ENCODE peak calls at places on chromosomes 6 and 20, in seven cellular contexts. One of them, this sample, is unnamed.

GRCh38 chr6:151576658-151577057 is 82.8 kb downstream of the CCDC170 start:
- DNase-seq in uterus: no peak
- DNase-seq in CD4-positive, CD25-positive, alpha-beta regulatory T cell: no peak
- DNase-seq in sigmoid colon: no peak
- DNase-seq in spleen: no peak
- DNase-seq in AG04450: no peak
- DNase-seq in right atrium auricular region: no peak
- DNase-seq in this sample: no peak

GRCh38 chr6:40620546-40620945 is 33.4 kb upstream of the LRFN2 start:
- DNase-seq in sigmoid colon: no peak
- DNase-seq in uterus: no peak
- DNase-seq in spleen: no peak
- DNase-seq in CD4-positive, CD25-positive, alpha-beta regulatory T cell: no peak
- DNase-seq in AG04450: no peak
- DNase-seq in right atrium auricular region: no peak
- DNase-seq in this sample: no peak

GRCh38 chr6:158060447-158061360 is 79.0 kb downstream of the SYNJ2 start:
- DNase-seq in right atrium auricular region: peak
- DNase-seq in sigmoid colon: peak
- DNase-seq in uterus: peak
- DNase-seq in AG04450: peak
- DNase-seq in spleen: peak
- DNase-seq in CD4-positive, CD25-positive, alpha-beta regulatory T cell: peak
- DNase-seq in this sample: no peak

GRCh38 chr6:169188051-169188863 is 65.4 kb downstream of the THBS2 start:
- DNase-seq in CD4-positive, CD25-positive, alpha-beta regulatory T cell: peak
- DNase-seq in AG04450: peak
- DNase-seq in spleen: no peak
- DNase-seq in sigmoid colon: no peak
- DNase-seq in uterus: no peak
- DNase-seq in right atrium auricular region: no peak
- DNase-seq in this sample: no peak

GRCh38 chr6:33706136-33706725 is 5.3 kb downstream of the UQCC2 start:
- DNase-seq in AG04450: no peak
- DNase-seq in right atrium auricular region: no peak
- DNase-seq in uterus: no peak
- DNase-seq in CD4-positive, CD25-positive, alpha-beta regulatory T cell: no peak
- DNase-seq in sigmoid colon: peak
- DNase-seq in spleen: peak
- DNase-seq in this sample: no peak

GRCh38 chr6:148431413-148431812 is 88.8 kb downstream of the SASH1 start:
- DNase-seq in AG04450: no peak
- DNase-seq in sigmoid colon: no peak
- DNase-seq in CD4-positive, CD25-positive, alpha-beta regulatory T cell: no peak
- DNase-seq in right atrium auricular region: no peak
- DNase-seq in uterus: no peak
- DNase-seq in spleen: no peak
- DNase-seq in this sample: no peak

GRCh38 chr6:140475086-140475485 is 1100.6 kb upstream of the CITED2 start:
- DNase-seq in right atrium auricular region: no peak
- DNase-seq in sigmoid colon: no peak
- DNase-seq in AG04450: no peak
- DNase-seq in spleen: no peak
- DNase-seq in CD4-positive, CD25-positive, alpha-beta regulatory T cell: no peak
- DNase-seq in uterus: no peak
- DNase-seq in this sample: no peak

GRCh38 chr6:112396221-112396620 is 49.1 kb downstream of the RFPL4B start:
- DNase-seq in right atrium auricular region: no peak
- DNase-seq in uterus: no peak
- DNase-seq in spleen: no peak
- DNase-seq in sigmoid colon: no peak
- DNase-seq in AG04450: no peak
- DNase-seq in CD4-positive, CD25-positive, alpha-beta regulatory T cell: no peak
- DNase-seq in this sample: no peak

GRCh38 chr20:42567409-42567808 is 622.3 kb downstream of the PTPRT start:
- DNase-seq in AG04450: no peak
- DNase-seq in right atrium auricular region: no peak
- DNase-seq in sigmoid colon: no peak
- DNase-seq in spleen: no peak
- DNase-seq in CD4-positive, CD25-positive, alpha-beta regulatory T cell: no peak
- DNase-seq in uterus: no peak
- DNase-seq in this sample: no peak

GRCh38 chr6:144150673-144151009 is 324 bp downstream of the STX11 start:
- DNase-seq in spleen: peak
- DNase-seq in AG04450: no peak
- DNase-seq in right atrium auricular region: no peak
- DNase-seq in sigmoid colon: no peak
- DNase-seq in uterus: no peak
- DNase-seq in CD4-positive, CD25-positive, alpha-beta regulatory T cell: peak
- DNase-seq in this sample: no peak
- H3K27ac ChIP-seq in spleen: peak
- H3K27ac ChIP-seq in AG04450: no peak
- H3K27ac ChIP-seq in right atrium auricular region: peak
- H3K27ac ChIP-seq in sigmoid colon: peak
- H3K27ac ChIP-seq in uterus: peak
- H3K27ac ChIP-seq in CD4-positive, CD25-positive, alpha-beta regulatory T cell: peak
- H3K27ac ChIP-seq in this sample: no peak

DNA sequence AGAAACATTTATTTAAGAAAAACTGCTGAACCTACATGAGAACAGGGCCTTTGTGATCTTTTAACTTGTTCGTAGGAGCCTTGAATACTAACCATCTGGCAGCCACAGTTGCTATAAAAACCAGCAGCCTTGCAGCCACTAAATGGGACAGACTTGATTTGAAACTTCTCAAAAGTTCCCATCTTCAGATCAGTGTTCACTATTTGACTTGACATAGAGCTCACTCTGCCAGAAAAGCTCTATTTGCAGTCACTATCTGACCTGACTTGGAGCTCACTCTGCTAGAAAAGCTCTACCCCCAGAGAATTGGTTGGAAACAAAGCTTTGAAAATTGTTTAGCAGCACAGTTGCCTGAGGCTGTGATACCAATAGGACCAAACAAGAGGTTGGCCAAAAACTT is 119.3 kb upstream of the F13A1 start:
- DNase-seq in CD4-positive, CD25-positive, alpha-beta regulatory T cell: no peak
- DNase-seq in AG04450: no peak
- DNase-seq in spleen: no peak
- DNase-seq in right atrium auricular region: no peak
- DNase-seq in sigmoid colon: no peak
- DNase-seq in uterus: no peak
- DNase-seq in this sample: no peak
- H3K27ac ChIP-seq in CD4-positive, CD25-positive, alpha-beta regulatory T cell: no peak
- H3K27ac ChIP-seq in AG04450: no peak
- H3K27ac ChIP-seq in spleen: no peak
- H3K27ac ChIP-seq in right atrium auricular region: no peak
- H3K27ac ChIP-seq in sigmoid colon: no peak
- H3K27ac ChIP-seq in uterus: no peak
- H3K27ac ChIP-seq in this sample: no peak

GRCh38 chr20:50425076-50425475 is 85.1 kb upstream of the PTPN1 start:
- DNase-seq in AG04450: no peak
- DNase-seq in right atrium auricular region: no peak
- DNase-seq in spleen: no peak
- DNase-seq in CD4-positive, CD25-positive, alpha-beta regulatory T cell: no peak
- DNase-seq in uterus: no peak
- DNase-seq in sigmoid colon: no peak
- DNase-seq in this sample: no peak

GRCh38 chr20:50428463-50428828 is 81.7 kb upstream of the PTPN1 start:
- DNase-seq in uterus: no peak
- DNase-seq in CD4-positive, CD25-positive, alpha-beta regulatory T cell: no peak
- DNase-seq in spleen: no peak
- DNase-seq in sigmoid colon: no peak
- DNase-seq in AG04450: no peak
- DNase-seq in right atrium auricular region: no peak
- DNase-seq in this sample: no peak

GRCh38 chr20:50426865-50427739 is 83.1 kb upstream of the PTPN1 start:
- DNase-seq in AG04450: no peak
- DNase-seq in sigmoid colon: no peak
- DNase-seq in right atrium auricular region: no peak
- DNase-seq in spleen: no peak
- DNase-seq in CD4-positive, CD25-positive, alpha-beta regulatory T cell: no peak
- DNase-seq in uterus: no peak
- DNase-seq in this sample: no peak

GRCh38 chr20:50429412-50429811 is 80.8 kb upstream of the PTPN1 start:
- DNase-seq in right atrium auricular region: no peak
- DNase-seq in CD4-positive, CD25-positive, alpha-beta regulatory T cell: no peak
- DNase-seq in uterus: no peak
- DNase-seq in spleen: no peak
- DNase-seq in sigmoid colon: no peak
- DNase-seq in AG04450: no peak
- DNase-seq in this sample: no peak

GRCh38 chr20:50427740-50428462 is 82.3 kb upstream of the PTPN1 start:
- DNase-seq in uterus: peak
- DNase-seq in CD4-positive, CD25-positive, alpha-beta regulatory T cell: no peak
- DNase-seq in right atrium auricular region: peak
- DNase-seq in sigmoid colon: peak
- DNase-seq in AG04450: no peak
- DNase-seq in spleen: no peak
- DNase-seq in this sample: no peak
- H3K27ac ChIP-seq in uterus: peak
- H3K27ac ChIP-seq in CD4-positive, CD25-positive, alpha-beta regulatory T cell: no peak
- H3K27ac ChIP-seq in right atrium auricular region: peak
- H3K27ac ChIP-seq in sigmoid colon: no peak
- H3K27ac ChIP-seq in AG04450: no peak
- H3K27ac ChIP-seq in spleen: no peak
- H3K27ac ChIP-seq in this sample: no peak

GRCh38 chr6:89690944-89691324 is 52.4 kb upstream of the LYRM2 start:
- DNase-seq in right atrium auricular region: no peak
- DNase-seq in uterus: no peak
- DNase-seq in sigmoid colon: no peak
- DNase-seq in AG04450: no peak
- DNase-seq in spleen: no peak
- DNase-seq in CD4-positive, CD25-positive, alpha-beta regulatory T cell: peak
- DNase-seq in this sample: no peak
- H3K27ac ChIP-seq in right atrium auricular region: no peak
- H3K27ac ChIP-seq in uterus: no peak
- H3K27ac ChIP-seq in sigmoid colon: no peak
- H3K27ac ChIP-seq in AG04450: no peak
- H3K27ac ChIP-seq in spleen: no peak
- H3K27ac ChIP-seq in CD4-positive, CD25-positive, alpha-beta regulatory T cell: no peak
- H3K27ac ChIP-seq in this sample: peak

DNA sequence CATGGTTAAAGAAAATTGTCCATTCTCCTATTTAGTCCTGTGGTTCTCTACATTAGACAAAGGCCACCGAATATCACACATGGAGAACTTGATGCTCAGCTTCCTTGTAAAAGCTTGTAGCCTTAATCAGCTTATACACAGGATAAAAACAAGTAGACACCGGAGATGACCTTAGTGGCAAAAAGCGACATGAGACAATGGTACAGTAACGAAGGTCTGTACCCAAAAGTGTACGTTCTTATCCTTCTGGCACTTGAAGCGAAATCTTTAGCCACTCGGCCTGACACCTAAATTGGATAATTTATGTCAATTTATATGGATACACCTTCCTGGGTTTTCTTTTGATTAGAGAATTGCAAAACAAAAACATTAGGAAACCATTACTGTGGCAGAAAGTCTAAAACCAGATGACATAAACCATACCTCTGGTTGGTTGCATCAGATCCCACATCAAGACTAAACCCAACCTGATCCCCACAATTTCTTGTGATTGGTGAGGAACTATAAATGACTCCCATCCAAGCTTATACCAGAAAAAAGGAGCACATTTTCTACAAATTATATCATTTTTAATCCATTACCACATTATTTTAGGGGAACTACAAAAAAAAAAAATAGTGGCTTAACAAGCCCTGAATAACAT is 6.1 kb downstream of the RBM39 start:
- DNase-seq in sigmoid colon: no peak
- DNase-seq in uterus: no peak
- DNase-seq in right atrium auricular region: no peak
- DNase-seq in AG04450: no peak
- DNase-seq in CD4-positive, CD25-positive, alpha-beta regulatory T cell: no peak
- DNase-seq in spleen: no peak
- DNase-seq in this sample: no peak
- H3K27ac ChIP-seq in sigmoid colon: peak
- H3K27ac ChIP-seq in uterus: no peak
- H3K27ac ChIP-seq in right atrium auricular region: no peak
- H3K27ac ChIP-seq in AG04450: no peak
- H3K27ac ChIP-seq in CD4-positive, CD25-positive, alpha-beta regulatory T cell: peak
- H3K27ac ChIP-seq in spleen: no peak
- H3K27ac ChIP-seq in this sample: no peak

GRCh38 chr6:43667245-43668150 is 20.1 kb downstream of the MRPS18A start:
- DNase-seq in right atrium auricular region: peak
- DNase-seq in AG04450: no peak
- DNase-seq in CD4-positive, CD25-positive, alpha-beta regulatory T cell: peak
- DNase-seq in spleen: peak
- DNase-seq in uterus: peak
- DNase-seq in sigmoid colon: peak
- DNase-seq in this sample: peak
- H3K27ac ChIP-seq in right atrium auricular region: peak
- H3K27ac ChIP-seq in AG04450: peak
- H3K27ac ChIP-seq in CD4-positive, CD25-positive, alpha-beta regulatory T cell: no peak
- H3K27ac ChIP-seq in spleen: peak
- H3K27ac ChIP-seq in uterus: peak
- H3K27ac ChIP-seq in sigmoid colon: no peak
- H3K27ac ChIP-seq in this sample: peak

GRCh38 chr6:150116195-150116800 is 26.5 kb upstream of the PPP1R14C start:
- DNase-seq in AG04450: no peak
- DNase-seq in spleen: no peak
- DNase-seq in CD4-positive, CD25-positive, alpha-beta regulatory T cell: no peak
- DNase-seq in uterus: no peak
- DNase-seq in sigmoid colon: no peak
- DNase-seq in right atrium auricular region: no peak
- DNase-seq in this sample: no peak
- H3K27ac ChIP-seq in AG04450: no peak
- H3K27ac ChIP-seq in spleen: no peak
- H3K27ac ChIP-seq in CD4-positive, CD25-positive, alpha-beta regulatory T cell: no peak
- H3K27ac ChIP-seq in uterus: no peak
- H3K27ac ChIP-seq in sigmoid colon: no peak
- H3K27ac ChIP-seq in right atrium auricular region: no peak
- H3K27ac ChIP-seq in this sample: no peak

This sample was measured in caudate nucleus.